ENCODE peak calls at places on chromosomes 6 and 20, in six cellular contexts. One of them, this sample, is unnamed.

GRCh38 chr6:150622941-150623874 is 23.5 kb downstream of the PLEKHG1 start:
- DNase-seq in cerebellar cortex: peak
- DNase-seq in ELF-1: no peak
- DNase-seq in body of pancreas: no peak
- DNase-seq in foreskin melanocyte: no peak
- DNase-seq in NCI-H748 treated with DMSO at 0.1 percent for 48 hours: peak
- DNase-seq in this sample: no peak

GRCh38 chr20:32522775-32523612 is 62.1 kb downstream of the NOL4L start:
- DNase-seq in cerebellar cortex: no peak
- DNase-seq in ELF-1: peak
- DNase-seq in body of pancreas: no peak
- DNase-seq in foreskin melanocyte: no peak
- DNase-seq in NCI-H748 treated with DMSO at 0.1 percent for 48 hours: no peak
- DNase-seq in this sample: no peak

GRCh38 chr6:41894366-41895299 is 542 bp downstream of the USP49 start:
- DNase-seq in cerebellar cortex: peak
- DNase-seq in ELF-1: peak
- DNase-seq in body of pancreas: no peak
- DNase-seq in foreskin melanocyte: no peak
- DNase-seq in NCI-H748 treated with DMSO at 0.1 percent for 48 hours: peak
- DNase-seq in this sample: no peak

GRCh38 chr6:45574885-45575284 is 197.2 kb upstream of the SUPT3H start:
- DNase-seq in cerebellar cortex: no peak
- DNase-seq in ELF-1: no peak
- DNase-seq in body of pancreas: no peak
- DNase-seq in foreskin melanocyte: no peak
- DNase-seq in NCI-H748 treated with DMSO at 0.1 percent for 48 hours: no peak
- DNase-seq in this sample: no peak

GRCh38 chr20:9503530-9504251 is 10.7 kb upstream of the LAMP5 start:
- DNase-seq in cerebellar cortex: no peak
- DNase-seq in ELF-1: no peak
- DNase-seq in body of pancreas: no peak
- DNase-seq in foreskin melanocyte: no peak
- DNase-seq in NCI-H748 treated with DMSO at 0.1 percent for 48 hours: peak
- DNase-seq in this sample: peak

GRCh38 chr20:22425344-22426295 is 158.8 kb downstream of the FOXA2 start:
- DNase-seq in cerebellar cortex: no peak
- DNase-seq in ELF-1: no peak
- DNase-seq in body of pancreas: no peak
- DNase-seq in foreskin melanocyte: no peak
- DNase-seq in NCI-H748 treated with DMSO at 0.1 percent for 48 hours: no peak
- DNase-seq in this sample: no peak

GRCh38 chr20:37841389-37841788 is 61.5 kb upstream of the VSTM2L start:
- DNase-seq in cerebellar cortex: no peak
- DNase-seq in ELF-1: no peak
- DNase-seq in body of pancreas: no peak
- DNase-seq in foreskin melanocyte: no peak
- DNase-seq in NCI-H748 treated with DMSO at 0.1 percent for 48 hours: no peak
- DNase-seq in this sample: no peak

GRCh38 chr20:25323486-25324246 is 67.0 kb downstream of the ABHD12 start:
- DNase-seq in cerebellar cortex: no peak
- DNase-seq in ELF-1: no peak
- DNase-seq in body of pancreas: no peak
- DNase-seq in foreskin melanocyte: no peak
- DNase-seq in NCI-H748 treated with DMSO at 0.1 percent for 48 hours: no peak
- DNase-seq in this sample: no peak

GRCh38 chr20:47204008-47204745 is 152.3 kb downstream of the ZMYND8 start:
- DNase-seq in cerebellar cortex: no peak
- DNase-seq in ELF-1: peak
- DNase-seq in body of pancreas: no peak
- DNase-seq in foreskin melanocyte: peak
- DNase-seq in NCI-H748 treated with DMSO at 0.1 percent for 48 hours: no peak
- DNase-seq in this sample: no peak

GRCh38 chr20:48038703-48039102 is 253.4 kb upstream of the SULF2 start:
- DNase-seq in cerebellar cortex: no peak
- DNase-seq in ELF-1: no peak
- DNase-seq in body of pancreas: no peak
- DNase-seq in foreskin melanocyte: no peak
- DNase-seq in NCI-H748 treated with DMSO at 0.1 percent for 48 hours: no peak
- DNase-seq in this sample: no peak

GRCh38 chr6:43817192-43817591 is 47.2 kb downstream of the VEGFA start:
- DNase-seq in cerebellar cortex: peak
- DNase-seq in ELF-1: peak
- DNase-seq in body of pancreas: peak
- DNase-seq in foreskin melanocyte: no peak
- DNase-seq in NCI-H748 treated with DMSO at 0.1 percent for 48 hours: no peak
- DNase-seq in this sample: no peak

GRCh38 chr6:112620832-112621569 is 273.9 kb downstream of the RFPL4B start:
- DNase-seq in cerebellar cortex: no peak
- DNase-seq in ELF-1: no peak
- DNase-seq in body of pancreas: no peak
- DNase-seq in foreskin melanocyte: no peak
- DNase-seq in NCI-H748 treated with DMSO at 0.1 percent for 48 hours: no peak
- DNase-seq in this sample: peak

GRCh38 chr6:79604583-79605037 is 26.5 kb upstream of the SH3BGRL2 start:
- DNase-seq in cerebellar cortex: no peak
- DNase-seq in ELF-1: no peak
- DNase-seq in body of pancreas: no peak
- DNase-seq in foreskin melanocyte: no peak
- DNase-seq in NCI-H748 treated with DMSO at 0.1 percent for 48 hours: no peak
- DNase-seq in this sample: no peak

GRCh38 chr20:48659888-48660287 is 167.9 kb downstream of the PREX1 start:
- DNase-seq in cerebellar cortex: no peak
- DNase-seq in ELF-1: no peak
- DNase-seq in body of pancreas: peak
- DNase-seq in foreskin melanocyte: no peak
- DNase-seq in NCI-H748 treated with DMSO at 0.1 percent for 48 hours: no peak
- DNase-seq in this sample: no peak

GRCh38 chr6:90222724-90223198 is 73.9 kb downstream of the BACH2 start:
- DNase-seq in cerebellar cortex: no peak
- DNase-seq in ELF-1: no peak
- DNase-seq in body of pancreas: no peak
- DNase-seq in foreskin melanocyte: no peak
- DNase-seq in NCI-H748 treated with DMSO at 0.1 percent for 48 hours: no peak
- DNase-seq in this sample: no peak

GRCh38 chr6:21019614-21020013 is 485.4 kb downstream of the CDKAL1 start:
- DNase-seq in cerebellar cortex: no peak
- DNase-seq in ELF-1: no peak
- DNase-seq in body of pancreas: no peak
- DNase-seq in foreskin melanocyte: no peak
- DNase-seq in NCI-H748 treated with DMSO at 0.1 percent for 48 hours: no peak
- DNase-seq in this sample: no peak

GRCh38 chr20:5996765-5997164 is 46.3 kb downstream of the MCM8 start:
- DNase-seq in cerebellar cortex: no peak
- DNase-seq in ELF-1: no peak
- DNase-seq in body of pancreas: no peak
- DNase-seq in foreskin melanocyte: no peak
- DNase-seq in NCI-H748 treated with DMSO at 0.1 percent for 48 hours: no peak
- DNase-seq in this sample: no peak

GRCh38 chr20:6588296-6588695 is 179.2 kb upstream of the BMP2 start:
- DNase-seq in cerebellar cortex: no peak
- DNase-seq in ELF-1: no peak
- DNase-seq in body of pancreas: peak
- DNase-seq in foreskin melanocyte: no peak
- DNase-seq in NCI-H748 treated with DMSO at 0.1 percent for 48 hours: no peak
- DNase-seq in this sample: no peak

This sample was measured in COLO829.